ENCODE peak calls at places on chromosomes 12 and 14, in nine cellular contexts. Q is SK-N-SH, M is stomach, U is endodermal cell, L is pancreas, G is ovary, R is upper lobe of right lung, D is sigmoid colon, F is body of pancreas. X is an unnamed sample.
A peak's percentile ranks its signal among the peaks of the same experiment; 100 is the strongest.

GRCh38 chr12:6852651-6853354 is 853 bp downstream of the USP5 start:
- DNase-seq in Q (peak; percentile 65), M (peak; percentile 32), U (peak; percentile 88), L (no peak), G (peak; percentile 64), R (no peak), D (peak; percentile 84), F (no peak), X (peak; percentile 79)

GRCh38 chr12:3252416-3252815 is 175.2 kb downstream of the TSPAN9 start:
- DNase-seq in Q (no peak), M (peak; percentile 56), U (no peak), L (no peak), G (peak; percentile 93), R (no peak), D (peak; percentile 98), F (peak; percentile 44), X (no peak)

GRCh38 chr12:107992870-107993451 is 136.1 kb upstream of the WSCD2 start:
- DNase-seq in Q (peak; percentile 46), M (no peak), U (peak; percentile 90), L (no peak), G (no peak), R (no peak), D (no peak), F (peak; percentile 17), X (peak; percentile 58)

GRCh38 chr14:76918176-76918750 is 92.1 kb downstream of the LRRC74A start:
- DNase-seq in Q (peak; percentile 57), M (peak; percentile 57), U (peak; percentile 78), L (peak; percentile 29), G (peak; percentile 77), R (peak; percentile 76), D (peak; percentile 94), F (peak; percentile 43), X (no peak)

GRCh38 chr12:103085541-103085940 is 128.1 kb downstream of the ASCL1 start:
- DNase-seq in Q (no peak), M (no peak), U (no peak), L (no peak), G (no peak), R (no peak), D (no peak), F (no peak), X (no peak)

GRCh38 chr14:81219821-81220487 is 805 bp downstream of the GTF2A1 start:
- DNase-seq in Q (peak; percentile 61), M (peak; percentile 43), U (peak; percentile 57), L (peak; percentile 33), G (peak; percentile 67), R (peak; percentile 81), D (no peak), F (peak; percentile 53), X (peak; percentile 28)

GRCh38 chr14:103578401-103579075 is 15.8 kb downstream of the COA8 start:
- DNase-seq in Q (no peak), M (no peak), U (no peak), L (no peak), G (no peak), R (no peak), D (no peak), F (no peak), X (no peak)

GRCh38 chr12:54378791-54379400 is 5.6 kb downstream of the ZNF385A start:
- DNase-seq in Q (peak; percentile 93), M (peak; percentile 70), U (peak; percentile 94), L (peak; percentile 48), G (peak; percentile 75), R (peak; percentile 77), D (peak; percentile 82), F (peak; percentile 72), X (peak; percentile 57)

GRCh38 chr12:132950844-132951535 is 5.1 kb downstream of the ZNF605 start:
- DNase-seq in Q (no peak), M (no peak), U (peak; percentile 17), L (no peak), G (no peak), R (no peak), D (no peak), F (no peak), X (no peak)

GRCh38 chr12:132953163-132953425 is 3.0 kb downstream of the ZNF605 start:
- DNase-seq in Q (no peak), M (no peak), U (peak; percentile 35), L (no peak), G (no peak), R (no peak), D (no peak), F (no peak), X (no peak)

GRCh38 chr12:132953771-132954170 is 2.3 kb downstream of the ZNF605 start:
- DNase-seq in Q (no peak), M (no peak), U (peak; percentile 25), L (no peak), G (no peak), R (no peak), D (no peak), F (no peak), X (no peak)

GRCh38 chr12:132951649-132952048 is 4.5 kb downstream of the ZNF605 start:
- DNase-seq in Q (no peak), M (no peak), U (no peak), L (no peak), G (no peak), R (no peak), D (no peak), F (no peak), X (no peak)

DNA sequence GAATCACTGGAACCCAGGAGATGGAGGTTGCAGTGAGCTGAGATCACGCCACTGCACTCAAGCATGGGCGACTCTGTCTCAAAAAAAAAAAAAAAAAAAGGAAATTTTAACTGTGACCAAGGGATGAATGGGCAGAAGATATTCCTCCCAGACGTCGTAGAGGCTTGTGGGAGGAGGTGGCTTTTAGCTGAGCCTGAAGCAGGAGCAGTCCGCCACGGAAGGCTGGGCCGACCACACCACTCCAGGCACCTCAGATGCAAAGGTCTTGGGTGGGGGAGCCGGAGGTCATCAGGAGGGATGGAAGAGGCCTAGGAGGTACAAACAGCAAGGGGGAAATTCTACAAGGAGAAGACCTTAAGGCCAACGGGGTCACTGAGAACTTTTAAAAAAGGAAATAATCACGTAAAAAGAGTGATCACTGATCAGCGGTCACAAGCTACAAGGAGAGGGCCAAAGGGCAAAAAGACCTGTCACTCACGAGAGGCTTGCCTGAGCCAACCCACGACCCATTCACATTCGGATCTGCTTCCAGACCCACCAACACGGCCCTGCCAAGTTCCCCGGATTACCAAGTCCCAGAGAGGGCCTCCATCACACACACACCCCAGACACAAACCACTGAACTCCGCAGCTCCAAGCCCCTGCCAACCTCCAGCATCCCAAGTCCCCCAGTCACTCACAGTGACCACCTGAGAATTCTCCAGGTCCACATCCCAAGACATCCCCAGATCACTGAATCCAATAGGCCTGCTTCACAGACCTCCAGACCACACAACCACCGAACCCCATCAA is 3.5 kb downstream of the ZNF605 start:
- DNase-seq in Q (no peak), M (no peak), U (peak; percentile 21), L (no peak), G (no peak), R (no peak), D (no peak), F (no peak), X (no peak)
- H3K9me3 ChIP-seq in Q (peaks cover 6% of the 10 kb centered on the region), M (peaks cover 11% of the 10 kb centered on the region), U (peaks cover 72% of the 10 kb centered on the region), L (no peaks in the 10 kb centered on the region), G (no peaks in the 10 kb centered on the region), R (peaks cover 20% of the 10 kb centered on the region), D (peaks cover 39% of the 10 kb centered on the region), F (no peaks in the 10 kb centered on the region), X (peaks cover 31% of the 10 kb centered on the region)

GRCh38 chr12:80058586-80058985 is 40.8 kb upstream of the OTOGL start:
- DNase-seq in Q (no peak), M (no peak), U (no peak), L (no peak), G (no peak), R (no peak), D (no peak), F (no peak), X (no peak)

GRCh38 chr12:80056845-80057244 is 42.5 kb upstream of the OTOGL start:
- DNase-seq in Q (no peak), M (peak; percentile 77), U (no peak), L (peak; percentile 69), G (no peak), R (no peak), D (no peak), F (peak; percentile 81), X (no peak)

GRCh38 chr12:80056232-80056631 is 43.1 kb upstream of the OTOGL start:
- DNase-seq in Q (no peak), M (no peak), U (no peak), L (no peak), G (no peak), R (no peak), D (no peak), F (no peak), X (no peak)

DNA sequence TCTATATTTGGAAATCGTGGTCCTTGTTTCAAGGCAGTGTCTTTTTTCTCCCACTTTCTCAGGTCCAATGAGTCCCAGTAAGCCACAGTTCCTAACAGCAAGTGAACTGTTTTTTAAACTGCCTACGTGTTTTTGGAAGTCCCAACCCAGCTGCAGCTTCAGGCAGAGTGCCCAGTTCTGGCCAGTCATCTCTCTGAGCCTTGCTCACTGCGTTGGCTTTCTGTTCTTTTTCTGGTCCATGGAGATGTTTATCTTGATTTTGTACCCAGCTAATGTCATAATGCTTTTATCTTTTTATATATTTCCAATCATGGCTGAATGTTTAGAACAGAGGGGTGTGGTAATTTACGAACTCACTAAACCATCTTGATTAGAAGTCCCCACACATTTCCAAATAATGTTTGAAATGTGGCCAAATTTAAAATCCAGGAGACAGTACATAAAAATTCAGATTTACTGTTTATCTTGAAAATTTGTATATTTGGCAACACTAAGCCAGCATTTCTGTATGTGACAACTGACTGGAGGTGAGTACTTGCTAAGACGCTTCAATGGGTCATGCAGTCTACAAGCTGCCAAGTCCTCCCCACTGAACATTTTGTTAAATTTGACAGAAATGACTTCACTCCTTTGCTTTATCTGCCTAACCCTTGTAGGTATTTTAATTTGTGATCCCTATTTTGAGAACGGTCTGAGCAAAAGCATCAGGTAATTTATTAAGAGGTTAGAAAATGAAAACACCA is 46.1 kb upstream of the OTOGL start:
- DNase-seq in Q (peak; percentile 1), M (peak; percentile 40), U (no peak), L (no peak), G (peak; percentile 50), R (no peak), D (peak; percentile 93), F (peak; percentile 31), X (no peak)
- TF ChIP-seq CTCF in Q (no peak), M (no peak), U (no peak), L (no peak), G (no peak), R (no peak), D (no peak), F (no peak), X (no peak)

GRCh38 chr12:38120438-38120837 is 196.1 kb upstream of the ALG10B start:
- DNase-seq in Q (no peak), M (no peak), U (no peak), L (no peak), G (no peak), R (no peak), D (no peak), F (no peak), X (no peak)
- H3K9me3 ChIP-seq in Q (no peaks in the 10 kb centered on the region), M (no peaks in the 10 kb centered on the region), U (peaks cover 77% of the 10 kb centered on the region), L (no peaks in the 10 kb centered on the region), G (no peaks in the 10 kb centered on the region), R (no peaks in the 10 kb centered on the region), D (no peaks in the 10 kb centered on the region), F (no peaks in the 10 kb centered on the region), X (no peaks in the 10 kb centered on the region)

DNA sequence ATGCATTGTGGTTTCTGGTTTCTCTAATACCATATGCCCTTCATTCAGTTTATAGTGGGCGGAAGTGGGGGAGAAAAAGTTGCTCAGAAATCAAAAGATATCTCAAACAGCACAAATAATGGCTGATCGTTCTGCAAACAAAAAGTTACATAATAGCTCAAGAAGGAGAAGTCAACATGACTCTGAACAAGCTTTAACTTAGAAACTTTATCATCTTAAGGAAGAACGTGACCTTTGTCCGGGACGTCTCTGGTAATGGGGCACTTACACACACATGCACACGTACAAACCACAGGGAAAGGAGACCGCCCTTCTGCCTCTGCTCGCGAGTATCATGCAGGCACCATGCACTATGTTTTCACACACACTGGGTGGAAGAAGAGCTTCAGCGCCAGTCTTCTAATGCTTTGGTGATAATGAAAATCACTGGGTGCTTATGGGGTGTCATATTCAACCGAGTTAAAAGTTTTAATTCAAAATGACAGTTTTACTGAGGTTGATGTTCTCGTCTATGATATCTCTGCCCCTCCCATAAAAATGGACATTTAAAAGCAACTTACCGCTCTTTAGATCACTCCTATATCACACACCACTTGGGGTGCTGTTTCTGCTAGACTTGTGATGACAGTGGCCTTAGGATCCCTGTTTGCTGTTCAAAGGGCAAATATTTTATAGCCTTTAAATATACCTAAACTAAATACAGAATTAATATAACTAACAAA is 4.7 kb downstream of the FOS start:
- DNase-seq in Q (no peak), M (peak; percentile 72), U (no peak), L (peak; percentile 62), G (no peak), R (no peak), D (peak; percentile 82), F (peak; percentile 63), X (no peak)
- TF ChIP-seq CTCF in Q (peak; percentile 57), M (peak; percentile 10), U (peak; percentile 38), L (no peak), G (no peak), R (peak; percentile 9), D (no peak), F (peak; percentile 13), X (no peak)

X was measured in WERI-Rb-1.